ENCODE peak calls at places on chromosome 16, in nine cellular contexts. D, F, Z, O, K, S, Y, L and R are unnamed samples.

GRCh38 chr16:27421961-27422740 is 20.2 kb downstream of the IL21R start:
- DNase-seq in D (no peak), F (no peak), Z (no peak), O (no peak), K (no peak), S (no peak), Y (no peak), L (peak; percentile 15), R (no peak)

GRCh38 chr16:50671644-50672260 is 9.4 kb downstream of the SNX20 start:
- DNase-seq in D (peak; percentile 47), F (no peak), Z (no peak), O (no peak), K (peak; percentile 39), S (peak; percentile 59), Y (no peak), L (peak; percentile 55), R (no peak)

GRCh38 chr16:71230122-71230845 is at the start of gene HYDIN:
- DNase-seq in D (peak; percentile 76), F (peak; percentile 78), Z (no peak), O (no peak), K (no peak), S (no peak), Y (peak; percentile 33), L (no peak), R (no peak)

GRCh38 chr16:79610771-79611170 is 10.2 kb upstream of the MAF start:
- DNase-seq in D (peak; percentile 38), F (no peak), Z (no peak), O (no peak), K (no peak), S (no peak), Y (no peak), L (no peak), R (no peak)

GRCh38 chr16:24834459-24835335 is 11.1 kb upstream of the SLC5A11 start:
- DNase-seq in D (peak; percentile 34), F (peak; percentile 33), Z (no peak), O (no peak), K (peak; percentile 67), S (peak; percentile 55), Y (no peak), L (no peak), R (peak; percentile 52)

GRCh38 chr16:8660841-8661301 is 13.5 kb upstream of the ABAT start:
- DNase-seq in D (peak; percentile 22), F (peak; percentile 61), Z (peak; percentile 29), O (peak; percentile 24), K (peak; percentile 64), S (peak; percentile 55), Y (peak; percentile 32), L (peak; percentile 39), R (peak; percentile 60)

GRCh38 chr16:7313170-7313569 is 19.5 kb upstream of the RBFOX1 start:
- DNase-seq in D (no peak), F (no peak), Z (no peak), O (no peak), K (peak; percentile 13), S (no peak), Y (no peak), L (no peak), R (no peak)

GRCh38 chr16:83187404-83187803 is 560.6 kb downstream of the CDH13 start:
- DNase-seq in D (peak; percentile 80), F (no peak), Z (no peak), O (peak; percentile 34), K (no peak), S (no peak), Y (no peak), L (peak; percentile 10), R (no peak)

GRCh38 chr16:22641030-22641671 is 130.5 kb downstream of the NPIPB5 start:
- DNase-seq in D (peak; percentile 65), F (no peak), Z (no peak), O (no peak), K (peak; percentile 30), S (peak; percentile 36), Y (no peak), L (no peak), R (no peak)

GRCh38 chr16:84514874-84515835 is 10.7 kb upstream of the MEAK7 start:
- DNase-seq in D (no peak), F (peak; percentile 59), Z (peak; percentile 54), O (no peak), K (peak; percentile 37), S (peak; percentile 85), Y (no peak), L (peak; percentile 99), R (peak; percentile 88)

GRCh38 chr16:72847187-72848044 is 200.5 kb downstream of the ZFHX3 start:
- DNase-seq in D (peak; percentile 47), F (peak; percentile 44), Z (peak; percentile 28), O (no peak), K (peak; percentile 82), S (peak; percentile 65), Y (no peak), L (peak; percentile 5), R (peak; percentile 67)

GRCh38 chr16:50458694-50459271 is 89.4 kb upstream of the NKD1 start:
- DNase-seq in D (no peak), F (no peak), Z (no peak), O (no peak), K (no peak), S (no peak), Y (no peak), L (no peak), R (no peak)

GRCh38 chr16:87570938-87571867 is 31.1 kb upstream of the JPH3 start:
- DNase-seq in D (no peak), F (peak; percentile 47), Z (no peak), O (no peak), K (peak; percentile 97), S (no peak), Y (no peak), L (no peak), R (no peak)

GRCh38 chr16:49495151-49495566 is 121.6 kb downstream of the C16orf78 start:
- DNase-seq in D (no peak), F (no peak), Z (no peak), O (no peak), K (no peak), S (no peak), Y (no peak), L (no peak), R (no peak)

GRCh38 chr16:55331648-55332185 is 7.7 kb downstream of the IRX6 start:
- DNase-seq in D (no peak), F (no peak), Z (no peak), O (no peak), K (no peak), S (no peak), Y (no peak), L (no peak), R (no peak)

GRCh38 chr16:54240180-54241125 is 46.1 kb downstream of the IRX3 start:
- DNase-seq in D (no peak), F (no peak), Z (no peak), O (no peak), K (no peak), S (no peak), Y (no peak), L (no peak), R (no peak)

GRCh38 chr16:54546481-54546880 is 259.9 kb upstream of the IRX3 start:
- DNase-seq in D (no peak), F (no peak), Z (no peak), O (no peak), K (no peak), S (no peak), Y (no peak), L (no peak), R (no peak)

GRCh38 chr16:22677024-22677830 is 136.7 kb upstream of the HS3ST2 start:
- DNase-seq in D (no peak), F (no peak), Z (no peak), O (no peak), K (no peak), S (no peak), Y (no peak), L (no peak), R (no peak)

GRCh38 chr16:12612598-12613101 is 191.0 kb downstream of the CPPED1 start:
- DNase-seq in D (no peak), F (peak; percentile 49), Z (no peak), O (no peak), K (peak; percentile 9), S (no peak), Y (no peak), L (no peak), R (no peak)

GRCh38 chr16:78490847-78491246 is 391.4 kb downstream of the WWOX start:
- DNase-seq in D (no peak), F (no peak), Z (no peak), O (no peak), K (no peak), S (no peak), Y (peak; percentile 9), L (no peak), R (no peak)

GRCh38 chr16:72013389-72013788 is 4.8 kb downstream of the DHODH start:
- DNase-seq in D (no peak), F (no peak), Z (no peak), O (no peak), K (no peak), S (no peak), Y (no peak), L (no peak), R (no peak)

GRCh38 chr16:707062-707538 is 1.5 kb upstream of the FBXL16 start:
- DNase-seq in D (no peak), F (no peak), Z (no peak), O (no peak), K (no peak), S (no peak), Y (no peak), L (no peak), R (no peak)

GRCh38 chr16:88495268-88495772 is 42.2 kb downstream of the ZFPM1 start:
- DNase-seq in D (no peak), F (no peak), Z (no peak), O (no peak), K (no peak), S (no peak), Y (no peak), L (no peak), R (no peak)

GRCh38 chr16:57277586-57277985 is 6.9 kb downstream of the PLLP start:
- DNase-seq in D (peak; percentile 61), F (no peak), Z (no peak), O (no peak), K (no peak), S (no peak), Y (no peak), L (peak; percentile 68), R (no peak)

GRCh38 chr16:86734559-86735480 is 156.5 kb downstream of the FOXL1 start:
- DNase-seq in D (no peak), F (no peak), Z (no peak), O (no peak), K (no peak), S (no peak), Y (no peak), L (no peak), R (no peak)

GRCh38 chr16:67339453-67339852 is 12.8 kb downstream of the LRRC36 start:
- DNase-seq in D (no peak), F (no peak), Z (no peak), O (peak; percentile 10), K (no peak), S (peak; percentile 20), Y (no peak), L (no peak), R (no peak)

GRCh38 chr16:14310519-14310991 is 239.4 kb downstream of the MRTFB start:
- DNase-seq in D (no peak), F (no peak), Z (peak; percentile 74), O (no peak), K (no peak), S (peak; percentile 64), Y (no peak), L (no peak), R (peak; percentile 70)

GRCh38 chr16:10619271-10619849 is 39.0 kb upstream of the EMP2 start:
- DNase-seq in D (no peak), F (no peak), Z (no peak), O (no peak), K (no peak), S (peak; percentile 51), Y (no peak), L (no peak), R (peak; percentile 61)

GRCh38 chr16:1209081-1209480 is 16.0 kb downstream of the TPSG1 start:
- DNase-seq in D (no peak), F (no peak), Z (no peak), O (no peak), K (no peak), S (no peak), Y (no peak), L (no peak), R (no peak)

GRCh38 chr16:75203106-75203505 is 3.9 kb downstream of the CTRB2 start:
- DNase-seq in D (no peak), F (no peak), Z (no peak), O (no peak), K (no peak), S (no peak), Y (no peak), L (no peak), R (no peak)

GRCh38 chr16:80158766-80159165 is 382.0 kb upstream of the DYNLRB2 start:
- DNase-seq in D (peak; percentile 75), F (no peak), Z (no peak), O (peak; percentile 24), K (no peak), S (no peak), Y (no peak), L (no peak), R (no peak)